ENCODE peak calls at places on chromosomes 7 and 10, in four cellular contexts. S is NCI-H774, J is DMS53, N is HepG2. G is an unnamed sample.

GRCh38 chr7:155305251-155305904 is 7.7 kb downstream of the INSIG1 start:
- DNase-seq in S (no peak), J (no peak), N (no peak), G (no peak)

GRCh38 chr10:4174197-4174596 is 389.2 kb upstream of the KLF6 start:
- DNase-seq in S (no peak), J (peak), N (peak), G (no peak)

GRCh38 chr10:86178401-86179142 is 188.0 kb downstream of the GRID1 start:
- DNase-seq in S (no peak), J (peak), N (peak), G (peak)

GRCh38 chr10:66931340-66931948 is 5.6 kb downstream of the LRRTM3 start:
- DNase-seq in S (peak), J (peak), N (peak), G (peak)

GRCh38 chr10:122307669-122308486 is 36.8 kb downstream of the BTBD16 start:
- DNase-seq in S (no peak), J (peak), N (no peak), G (no peak)

GRCh38 chr10:87608756-87609155 is 50.9 kb upstream of the PAPSS2 start:
- DNase-seq in S (no peak), J (no peak), N (no peak), G (no peak)

GRCh38 chr7:8063706-8064297 is 95.2 kb downstream of the GLCCI1 start:
- DNase-seq in S (peak), J (no peak), N (no peak), G (no peak)

GRCh38 chr7:139720705-139721231 is 57.0 kb downstream of the HIPK2 start:
- DNase-seq in S (no peak), J (no peak), N (no peak), G (peak)

GRCh38 chr10:31037749-31038148 is 6.1 kb upstream of the ZNF438 start:
- DNase-seq in S (no peak), J (no peak), N (no peak), G (no peak)

GRCh38 chr7:23341846-23342598 is 42.9 kb downstream of the MALSU1 start:
- DNase-seq in S (no peak), J (no peak), N (no peak), G (no peak)

GRCh38 chr7:49229246-49229645 is 304.9 kb downstream of the CDC14C start:
- DNase-seq in S (no peak), J (no peak), N (no peak), G (no peak)

GRCh38 chr7:26500749-26501352 is 209.2 kb downstream of the SNX10 start:
- DNase-seq in S (no peak), J (peak), N (peak), G (peak)

GRCh38 chr10:84825330-84825729 is 496.9 kb downstream of the CCSER2 start:
- DNase-seq in S (no peak), J (peak), N (no peak), G (no peak)

GRCh38 chr7:139124084-139124914 is 14.8 kb upstream of the ZC3HAV1 start:
- DNase-seq in S (no peak), J (peak), N (no peak), G (no peak)

GRCh38 chr7:133491846-133492652 is 239.2 kb downstream of the EXOC4 start:
- DNase-seq in S (no peak), J (no peak), N (no peak), G (no peak)

GRCh38 chr7:157299613-157300405 is 37.0 kb upstream of the DNAJB6 start:
- DNase-seq in S (no peak), J (peak), N (no peak), G (no peak)

GRCh38 chr10:25689346-25690095 is 244.5 kb upstream of the MYO3A start:
- DNase-seq in S (no peak), J (no peak), N (no peak), G (no peak)

GRCh38 chr7:140646931-140647647 is 6.5 kb upstream of the DENND2A start:
- DNase-seq in S (peak), J (peak), N (peak), G (peak)

GRCh38 chr7:17302575-17303142 is 4.2 kb downstream of the AHR start:
- DNase-seq in S (no peak), J (peak), N (no peak), G (no peak)

GRCh38 chr10:16776896-16777295 is 40.3 kb downstream of the RSU1 start:
- DNase-seq in S (no peak), J (no peak), N (no peak), G (no peak)

GRCh38 chr7:128737867-128738390 is 1.2 kb upstream of the CALU start:
- DNase-seq in S (no peak), J (no peak), N (peak), G (no peak)

GRCh38 chr10:3898821-3899220 is 113.8 kb upstream of the KLF6 start:
- DNase-seq in S (peak), J (peak), N (peak), G (no peak)

GRCh38 chr7:152759655-152760383 is at the start of gene ACTR3B:
- DNase-seq in S (peak), J (peak), N (peak), G (peak)

GRCh38 chr7:35254496-35255416 is 856 bp upstream of the TBX20 start:
- DNase-seq in S (no peak), J (peak), N (no peak), G (no peak)

GRCh38 chr10:16519908-16520861 is 1.5 kb downstream of the C1QL3 start:
- DNase-seq in S (no peak), J (no peak), N (no peak), G (no peak)

GRCh38 chr7:102288285-102288930 is 1.7 kb downstream of the SH2B2 start:
- DNase-seq in S (no peak), J (no peak), N (no peak), G (no peak)

GRCh38 chr10:95864906-95865813 is 42.6 kb upstream of the CC2D2B start:
- DNase-seq in S (no peak), J (peak), N (peak), G (peak)

GRCh38 chr10:60032723-60033122 is 126.4 kb upstream of the CCDC6 start:
- DNase-seq in S (peak), J (peak), N (peak), G (peak)

GRCh38 chr7:91940171-91940570 is 491 bp upstream of the AKAP9 start:
- DNase-seq in S (no peak), J (peak), N (peak), G (peak)

G was measured in HuH-7.